ENCODE peak calls at places on chromosomes 1 and 21, in four cellular contexts. Q is Peyer's patch, R is Panc1, F is dorsolateral prefrontal cortex. H is an unnamed sample.

GRCh38 chr1:156581661-156582387 is 2.3 kb downstream of the TTC24 start:
- DNase-seq in Q (peak; percentile 67), R (no peak), F (no peak), H (no peak)

GRCh38 chr1:116764466-116764896 is 10.3 kb downstream of the CD2 start:
- DNase-seq in Q (no peak), R (no peak), F (no peak), H (no peak)

GRCh38 chr1:245829194-245829593 is 674.4 kb downstream of the KIF26B start:
- DNase-seq in Q (no peak), R (no peak), F (no peak), H (no peak)

GRCh38 chr1:235893840-235894239 is 27.1 kb upstream of the LYST start:
- DNase-seq in Q (no peak), R (no peak), F (no peak), H (peak; percentile 43)

GRCh38 chr1:39639333-39640130 is at the start of gene HEYL:
- DNase-seq in Q (peak; percentile 79), R (peak; percentile 32), F (no peak), H (peak; percentile 77)

GRCh38 chr1:47411441-47411840 is 4.6 kb upstream of the FOXE3 start:
- DNase-seq in Q (no peak), R (no peak), F (no peak), H (no peak)

GRCh38 chr1:77556045-77556444 is 126.4 kb downstream of the ZZZ3 start:
- DNase-seq in Q (no peak), R (no peak), F (no peak), H (no peak)

GRCh38 chr1:193237381-193237978 is 51.1 kb upstream of the B3GALT2 start:
- DNase-seq in Q (no peak), R (no peak), F (no peak), H (no peak)

GRCh38 chr1:59506952-59507351 is 210.1 kb downstream of the FGGY start:
- DNase-seq in Q (no peak), R (no peak), F (no peak), H (no peak)

GRCh38 chr1:232589809-232590741 is 39.9 kb downstream of the SIPA1L2 start:
- DNase-seq in Q (no peak), R (no peak), F (peak; percentile 18), H (no peak)

GRCh38 chr1:234734864-234735263 is 124.9 kb upstream of the IRF2BP2 start:
- DNase-seq in Q (no peak), R (no peak), F (no peak), H (no peak)

GRCh38 chr21:26070822-26071425 is 99.6 kb downstream of the APP start:
- DNase-seq in Q (peak; percentile 68), R (no peak), F (no peak), H (peak; percentile 40)

GRCh38 chr1:115400426-115400825 is 62.4 kb upstream of the NGF start:
- DNase-seq in Q (no peak), R (no peak), F (no peak), H (no peak)

GRCh38 chr1:89987170-89987819 is 7.6 kb upstream of the ZNF326 start:
- DNase-seq in Q (peak; percentile 78), R (peak; percentile 78), F (peak; percentile 79), H (peak; percentile 76)

GRCh38 chr1:215517441-215517891 is 49.6 kb upstream of the KCTD3 start:
- DNase-seq in Q (no peak), R (no peak), F (peak; percentile 36), H (no peak)

GRCh38 chr1:15834406-15835204 is 12.9 kb upstream of the SPEN start:
- DNase-seq in Q (peak; percentile 95), R (peak; percentile 90), F (peak; percentile 66), H (peak; percentile 91)

GRCh38 chr1:207097871-207098324 is 6.1 kb upstream of the C4BPA start:
- DNase-seq in Q (no peak), R (no peak), F (no peak), H (no peak)

GRCh38 chr1:207243756-207244408 is 77.6 kb upstream of the CD55 start:
- DNase-seq in Q (no peak), R (no peak), F (no peak), H (no peak)

DNA sequence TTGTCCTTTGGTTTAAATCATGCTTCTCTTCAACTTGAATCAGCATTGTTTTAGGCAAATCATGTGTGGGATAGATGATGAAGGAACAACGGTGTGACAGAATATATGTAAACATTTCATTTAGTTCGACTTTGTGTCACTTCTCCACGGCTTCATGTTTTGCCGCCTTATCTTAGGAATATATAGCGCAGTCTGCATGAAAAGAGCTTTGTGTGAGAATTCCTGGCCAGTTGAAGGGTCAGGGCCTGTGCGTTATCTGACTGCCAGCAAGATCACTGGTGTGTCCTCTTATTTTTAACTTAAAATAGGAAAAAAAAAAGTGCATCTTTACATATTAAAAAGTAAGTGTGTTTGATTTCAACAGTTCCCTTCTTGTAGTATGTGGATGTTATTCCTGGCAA is 465.1 kb downstream of the USP25 start:
- DNase-seq in Q (no peak), R (no peak), F (no peak), H (no peak)
- H3K27ac ChIP-seq in Q (no peak overlapping the region), R (no peak overlapping the region), F (peak overlapping the region; percentile 84), H (no peak overlapping the region)

GRCh38 chr1:64172458-64172983 is 30.9 kb upstream of the UBE2U start:
- DNase-seq in Q (no peak), R (no peak), F (no peak), H (no peak)
- H3K27ac ChIP-seq in Q (no peak overlapping the region), R (peak overlapping the region; percentile 35), F (no peak overlapping the region), H (no peak overlapping the region)

GRCh38 chr1:114024049-114024448 is 44.8 kb downstream of the OLFML3 start:
- DNase-seq in Q (no peak), R (no peak), F (no peak), H (no peak)

GRCh38 chr1:114021665-114022099 is 42.4 kb downstream of the OLFML3 start:
- DNase-seq in Q (no peak), R (no peak), F (no peak), H (no peak)

GRCh38 chr1:114023377-114023776 is 44.1 kb downstream of the OLFML3 start:
- DNase-seq in Q (no peak), R (no peak), F (no peak), H (no peak)

GRCh38 chr1:114025609-114026401 is 46.5 kb downstream of the OLFML3 start:
- DNase-seq in Q (no peak), R (no peak), F (no peak), H (no peak)

DNA sequence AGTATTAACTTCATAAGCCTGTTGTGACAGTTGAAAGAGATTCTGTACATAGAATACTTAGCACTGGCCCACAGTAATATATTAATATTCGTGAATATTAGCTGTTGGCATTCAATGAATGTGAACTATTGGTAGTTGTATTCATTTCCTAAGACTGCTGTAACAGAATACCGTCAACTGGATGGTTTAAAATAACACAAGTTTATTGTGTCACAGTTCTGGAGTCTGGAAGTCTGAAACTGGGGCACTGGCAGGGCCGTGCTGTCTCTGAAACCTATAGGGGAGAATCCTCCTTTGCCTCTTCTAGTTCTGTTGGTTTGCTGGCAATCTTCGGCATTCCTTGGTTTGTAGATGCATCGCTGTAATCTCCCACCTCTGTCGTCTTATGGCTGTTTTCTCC is 47.5 kb downstream of the OLFML3 start:
- DNase-seq in Q (no peak), R (no peak), F (no peak), H (no peak)
- H3K27ac ChIP-seq in Q (no peak overlapping the region), R (no peak overlapping the region), F (no peak overlapping the region), H (no peak overlapping the region)

DNA sequence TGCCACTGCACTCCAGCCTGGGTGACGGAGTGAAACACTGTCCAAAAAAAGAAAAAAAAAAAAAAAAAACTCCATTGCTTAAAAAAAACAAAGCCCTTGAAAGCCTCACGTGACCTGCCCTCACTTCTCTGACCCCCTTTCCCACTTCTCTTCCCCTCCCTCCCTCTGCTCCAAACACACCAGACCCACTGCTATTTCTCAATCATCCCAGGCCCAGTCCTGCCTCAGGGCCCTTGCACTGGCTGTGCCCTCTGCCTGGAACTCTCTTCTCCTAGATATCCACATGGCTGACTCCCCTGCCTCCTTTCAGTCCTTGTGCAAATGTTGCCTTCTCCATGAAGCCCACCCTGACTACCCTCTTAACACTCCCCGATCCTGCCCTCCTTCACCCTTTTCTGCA is 45.3 kb upstream of the TARDBP start:
- DNase-seq in Q (no peak), R (no peak), F (no peak), H (no peak)
- H3K27ac ChIP-seq in Q (no peak overlapping the region), R (no peak overlapping the region), F (no peak overlapping the region), H (no peak overlapping the region)

DNA sequence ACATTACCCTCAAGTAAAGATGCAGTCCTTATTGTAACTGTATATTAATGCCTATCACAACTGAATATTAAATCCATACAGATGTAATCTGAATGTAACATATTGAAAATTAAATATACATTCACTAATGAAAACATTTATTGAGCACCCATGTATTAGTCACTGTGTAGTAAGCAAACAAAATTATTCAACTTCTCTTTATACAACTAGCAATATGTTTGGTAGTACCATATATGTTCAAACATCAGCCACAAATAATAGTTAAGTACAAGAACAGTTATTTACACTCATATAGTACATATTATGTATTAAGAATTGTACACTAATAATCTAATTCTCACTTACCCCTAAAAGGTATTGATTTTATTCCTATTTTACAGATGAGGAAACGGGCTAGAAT is 17.9 kb downstream of the KIF14 start:
- DNase-seq in Q (no peak), R (no peak), F (no peak), H (no peak)
- H3K27ac ChIP-seq in Q (no peak overlapping the region), R (no peak overlapping the region), F (no peak overlapping the region), H (no peak overlapping the region)

DNA sequence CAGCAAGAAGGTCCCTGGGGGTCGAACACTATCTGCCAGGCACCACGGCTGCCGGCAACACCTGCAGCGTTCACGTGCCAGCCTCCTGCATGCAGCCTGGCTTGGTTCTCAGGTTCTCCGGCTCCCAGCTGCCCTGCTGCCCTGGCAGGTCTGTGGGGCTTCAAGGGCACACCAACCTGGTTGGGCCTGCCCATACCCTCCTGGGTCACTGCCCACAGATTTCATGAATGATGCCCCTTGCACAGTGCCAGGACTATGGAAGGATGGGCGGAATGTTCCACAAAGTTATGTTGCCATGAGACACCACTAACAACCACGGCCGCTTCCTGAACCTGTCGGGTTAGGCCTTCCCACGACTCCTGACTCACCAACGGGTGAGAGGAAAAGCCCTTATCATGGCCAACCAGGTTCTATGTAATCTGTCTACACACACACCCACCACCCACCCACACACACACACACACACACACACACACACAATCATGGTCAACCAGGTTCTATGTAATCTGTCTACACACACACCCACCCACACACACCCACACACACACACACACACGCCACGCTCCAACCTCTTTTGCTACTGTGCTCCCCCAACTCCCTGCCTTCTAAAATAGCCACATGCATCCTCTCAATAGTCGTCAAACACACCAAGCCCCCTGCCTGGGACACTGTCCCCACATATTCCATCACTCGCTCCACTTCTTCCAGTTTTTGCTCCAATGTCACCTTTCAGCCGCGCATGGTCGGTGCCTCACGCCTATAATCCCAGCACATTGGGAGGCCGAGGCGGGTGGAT is 32.2 kb downstream of the HSPG2 start:
- DNase-seq in Q (peak; percentile 86), R (no peak), F (no peak), H (peak; percentile 84)
- H3K27ac ChIP-seq in Q (peak overlapping the region; percentile 49), R (no peak overlapping the region), F (no peak overlapping the region), H (peak overlapping the region; percentile 68)

DNA sequence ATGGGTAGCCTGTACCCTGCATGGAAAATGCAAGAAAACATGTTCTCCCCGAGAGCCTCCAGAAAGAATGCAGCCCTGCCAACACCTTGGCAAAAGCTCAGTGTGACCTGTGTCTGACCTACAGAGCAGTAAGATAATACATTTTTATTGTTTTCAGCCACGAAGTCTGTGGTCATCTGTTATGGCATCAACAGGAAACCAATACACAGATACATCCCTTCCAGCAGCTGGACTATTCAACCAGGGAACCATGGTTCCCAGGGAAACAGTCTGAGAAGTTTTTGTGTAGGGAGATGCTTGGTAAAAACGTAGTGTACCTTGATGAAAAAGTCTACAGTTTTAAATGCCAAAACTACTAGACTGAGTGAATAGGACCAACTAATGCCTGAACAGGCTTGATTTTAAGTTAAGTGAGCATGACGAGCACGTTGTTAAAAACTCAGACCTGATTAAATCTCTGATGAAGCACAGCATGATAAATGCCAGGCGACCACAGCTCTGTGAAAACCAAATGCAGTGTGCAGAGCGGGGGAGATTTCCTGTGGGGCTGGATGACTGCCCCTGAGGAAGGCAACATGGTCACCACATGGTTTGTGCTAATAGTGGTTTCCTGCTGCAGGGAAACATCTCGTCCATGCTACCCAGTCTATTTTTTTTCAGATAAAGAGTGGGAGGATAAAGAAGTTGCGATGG is 228.9 kb downstream of the TNR start:
- DNase-seq in Q (peak; percentile 64), R (no peak), F (peak; percentile 42), H (no peak)
- H3K27ac ChIP-seq in Q (peak overlapping the region; percentile 0), R (no peak overlapping the region), F (no peak overlapping the region), H (no peak overlapping the region)